ENCODE peak calls at places on chromosomes 16 and 17, in four cellular contexts. D is small intestine; Z is activated CD4-positive, alpha-beta T cell treated with anti-CD3 and anti-CD28 coated beads, Interleukin-2, amount 10 ng/mL, durations not matched to agents 7 days and 5 days; R is upper lobe of right lung. A is an unnamed sample.

GRCh38 chr16:12575288-12575687 is 228.4 kb downstream of the CPPED1 start:
- DNase-seq in D (no peak), Z (no peak), R (no peak), A (no peak)

GRCh38 chr16:87924041-87924851 is 12.1 kb downstream of the CA5A start:
- DNase-seq in D (no peak), Z (no peak), R (no peak), A (no peak)

GRCh38 chr17:74951065-74951464 is 15.4 kb downstream of the OTOP3 start:
- DNase-seq in D (no peak), Z (no peak), R (no peak), A (no peak)

GRCh38 chr16:82835487-82836160 is 208.9 kb downstream of the CDH13 start:
- DNase-seq in D (no peak), Z (no peak), R (no peak), A (no peak)

GRCh38 chr16:77531741-77532140 is 96.9 kb upstream of the ADAMTS18 start:
- DNase-seq in D (no peak), Z (no peak), R (no peak), A (no peak)

GRCh38 chr16:75580-76501 is 2.2 kb upstream of the MPG start:
- DNase-seq in D (no peak), Z (peak; percentile 19), R (peak; percentile 87), A (no peak)

GRCh38 chr16:80258407-80258806 is 282.4 kb upstream of the DYNLRB2 start:
- DNase-seq in D (peak; percentile 66), Z (no peak), R (no peak), A (no peak)

GRCh38 chr17:17359271-17359670 is 56.1 kb downstream of the NT5M start:
- DNase-seq in D (no peak), Z (no peak), R (peak; percentile 3), A (no peak)

GRCh38 chr16:9695152-9695551 is 487.1 kb downstream of the GRIN2A start:
- DNase-seq in D (no peak), Z (no peak), R (no peak), A (no peak)

GRCh38 chr16:27408012-27408601 is 6.1 kb downstream of the IL21R start:
- DNase-seq in D (peak; percentile 17), Z (no peak), R (no peak), A (no peak)

GRCh38 chr17:58521680-58522079 is 7.2 kb upstream of the MTMR4 start:
- DNase-seq in D (no peak), Z (no peak), R (no peak), A (no peak)

GRCh38 chr16:87550510-87550961 is 51.8 kb upstream of the JPH3 start:
- DNase-seq in D (no peak), Z (peak; percentile 59), R (peak; percentile 75), A (peak; percentile 62)

GRCh38 chr16:73735018-73735417 is 561.6 kb upstream of the PSMD7 start:
- DNase-seq in D (no peak), Z (no peak), R (no peak), A (no peak)

GRCh38 chr16:10920726-10921427 is 21.4 kb downstream of the DEXI start:
- DNase-seq in D (no peak), Z (no peak), R (peak; percentile 61), A (no peak)

GRCh38 chr16:7216719-7217118 is 115.9 kb upstream of the RBFOX1 start:
- DNase-seq in D (no peak), Z (no peak), R (no peak), A (no peak)

GRCh38 chr17:50184611-50185398 is 16.6 kb downstream of the COL1A1 start:
- DNase-seq in D (no peak), Z (no peak), R (peak; percentile 76), A (no peak)

GRCh38 chr17:78745407-78746088 is 36.5 kb downstream of the CYTH1 start:
- DNase-seq in D (peak; percentile 78), Z (peak; percentile 70), R (no peak), A (peak; percentile 56)

GRCh38 chr17:39750131-39751015 is 12.6 kb downstream of the GRB7 start:
- DNase-seq in D (peak; percentile 33), Z (no peak), R (no peak), A (no peak)

GRCh38 chr17:61139219-61139618 is 260.4 kb upstream of the TBX2 start:
- DNase-seq in D (peak; percentile 66), Z (peak; percentile 74), R (no peak), A (peak; percentile 69)

GRCh38 chr16:782263-782662 is 5.9 kb downstream of the RPUSD1 start:
- DNase-seq in D (no peak), Z (no peak), R (no peak), A (no peak)

GRCh38 chr17:5583426-5584382 is 605 bp downstream of the NLRP1 start:
- DNase-seq in D (no peak), Z (peak; percentile 29), R (no peak), A (peak; percentile 26)

GRCh38 chr17:20987511-20987910 is 55.3 kb downstream of the USP22 start:
- DNase-seq in D (no peak), Z (no peak), R (no peak), A (no peak)

GRCh38 chr17:57783338-57783742 is 38.2 kb upstream of the CCDC182 start:
- DNase-seq in D (peak; percentile 38), Z (peak; percentile 79), R (peak; percentile 87), A (peak; percentile 81)

GRCh38 chr17:74960739-74961342 is 11.7 kb downstream of the HID1 start:
- DNase-seq in D (peak; percentile 57), Z (peak; percentile 50), R (peak; percentile 89), A (peak; percentile 71)

GRCh38 chr16:10835281-10835931 is 16.8 kb upstream of the TVP23A start:
- DNase-seq in D (no peak), Z (peak; percentile 7), R (peak; percentile 28), A (peak; percentile 54)

GRCh38 chr17:31392002-31392855 is 754 bp downstream of the RAB11FIP4 start:
- DNase-seq in D (no peak), Z (no peak), R (peak; percentile 51), A (no peak)

GRCh38 chr17:10729334-10730193 is at the start of gene TMEM220:
- DNase-seq in D (peak; percentile 73), Z (peak; percentile 25), R (peak; percentile 92), A (peak; percentile 27)

GRCh38 chr16:86074651-86075487 is 175.9 kb downstream of the IRF8 start:
- DNase-seq in D (no peak), Z (no peak), R (peak; percentile 60), A (no peak)

GRCh38 chr16:81004646-81005353 is 1.9 kb downstream of the CMC2 start:
- DNase-seq in D (peak; percentile 86), Z (peak; percentile 73), R (no peak), A (peak; percentile 22)

GRCh38 chr17:19250421-19251141 is 13.4 kb downstream of the EPN2 start:
- DNase-seq in D (no peak), Z (no peak), R (no peak), A (no peak)

GRCh38 chr17:47004906-47005305 is 25.9 kb upstream of the RPRML start:
- DNase-seq in D (no peak), Z (no peak), R (no peak), A (no peak)

GRCh38 chr16:56950881-56951771 is 10.6 kb upstream of the CETP start:
- DNase-seq in D (peak; percentile 42), Z (peak; percentile 64), R (peak; percentile 75), A (peak; percentile 66)